ENCODE peak calls at places on chromosomes 11 and 22, in nine cellular contexts. D is activated naive CD8-positive, alpha-beta T cell treated with anti-CD3 and anti-CD28 coated beads, Interleukin-2, amount 50 U/mL, for 24 hours; P is DMS153; K is left colon; N is activated CD4-positive, alpha-beta T cell treated with anti-CD3 and anti-CD28 coated beads, Interleukin-2, amount 10 ng/mL, durations not matched to agents 24 days and 14 days; Y is GM18507; J is mucosa of gallbladder; X is left lobe of liver; H is GM23248. F is an unnamed sample.

GRCh38 chr11:64874308-64874707 is 4.1 kb downstream of the EHD1 start:
- DNase-seq in Y (no peak), P (no peak), X (no peak), J (no peak), H (no peak), D (peak; percentile 30), N (no peak), K (no peak), F (no peak)

GRCh38 chr11:395866-396265 is 1.9 kb downstream of the PKP3 start:
- DNase-seq in N (no peak), P (no peak), H (peak; percentile 41), Y (no peak), D (no peak), K (no peak), J (no peak), X (no peak), F (no peak)

GRCh38 chr22:20302438-20303228 is 17.2 kb downstream of the DGCR6L start:
- DNase-seq in H (no peak), D (no peak), X (no peak), N (no peak), P (no peak), K (no peak), Y (no peak), J (no peak), F (no peak)

GRCh38 chr11:6611092-6612007 is 666 bp downstream of the TAF10 start:
- DNase-seq in X (no peak), H (peak; percentile 58), K (peak; percentile 63), Y (no peak), J (no peak), P (no peak), N (no peak), D (peak; percentile 36), F (no peak)

GRCh38 chr11:17734986-17735822 is 623 bp downstream of the KCNC1 start:
- DNase-seq in H (peak; percentile 89), D (peak; percentile 52), K (peak; percentile 67), P (no peak), X (peak; percentile 63), N (peak; percentile 84), Y (no peak), J (peak; percentile 67), F (no peak)

GRCh38 chr11:119258983-119259382 is 52.8 kb downstream of the CBL start:
- DNase-seq in X (no peak), N (no peak), H (no peak), D (no peak), Y (no peak), J (no peak), P (no peak), K (no peak), F (no peak)

GRCh38 chr22:45127866-45128265 is 35.9 kb upstream of the NUP50 start:
- DNase-seq in Y (no peak), J (no peak), K (no peak), D (no peak), P (no peak), X (no peak), H (peak; percentile 80), N (no peak), F (no peak)

GRCh38 chr11:11409916-11410315 is 56.9 kb upstream of the CSNK2A3 start:
- DNase-seq in N (no peak), P (no peak), J (no peak), K (no peak), H (no peak), X (no peak), Y (no peak), D (no peak), F (no peak)

GRCh38 chr11:59207988-59208432 is 4.7 kb downstream of the MPEG1 start:
- DNase-seq in Y (no peak), D (peak; percentile 44), N (peak; percentile 73), H (peak; percentile 77), P (peak; percentile 19), J (no peak), X (no peak), K (no peak), F (peak; percentile 33)

GRCh38 chr11:122803306-122803705 is 35.0 kb upstream of the CRTAM start:
- DNase-seq in X (no peak), N (no peak), J (no peak), P (no peak), Y (no peak), D (no peak), K (no peak), H (peak; percentile 92), F (no peak)

GRCh38 chr11:64745523-64746328 is 1.8 kb upstream of the RASGRP2 start:
- DNase-seq in X (peak; percentile 79), J (peak; percentile 78), P (no peak), H (peak; percentile 59), K (peak; percentile 78), D (peak; percentile 71), N (peak; percentile 95), Y (peak; percentile 58), F (no peak)

GRCh38 chr11:17538731-17539130 is 5.5 kb downstream of the USH1C start:
- DNase-seq in N (no peak), H (no peak), P (no peak), X (no peak), D (no peak), Y (no peak), K (no peak), J (no peak), F (no peak)

GRCh38 chr22:44667829-44668189 is 34.2 kb upstream of the PRR5 start:
- DNase-seq in P (no peak), X (no peak), J (no peak), D (peak; percentile 59), N (peak; percentile 94), K (peak; percentile 38), H (peak; percentile 49), Y (no peak), F (no peak)

GRCh38 chr11:121696947-121697346 is 244.2 kb upstream of the SORL1-AS1 start:
- DNase-seq in X (no peak), D (no peak), K (no peak), H (no peak), P (no peak), Y (no peak), N (no peak), J (no peak), F (no peak)

GRCh38 chr11:120660024-120660565 is 148.5 kb downstream of the GRIK4 start:
- DNase-seq in Y (peak; percentile 37), K (peak; percentile 35), X (no peak), P (no peak), N (peak; percentile 67), H (peak; percentile 62), D (peak; percentile 15), J (no peak), F (no peak)

GRCh38 chr11:20158597-20159257 is 1.5 kb downstream of the DBX1 start:
- DNase-seq in D (no peak), Y (no peak), X (peak; percentile 54), P (no peak), H (peak; percentile 77), K (peak; percentile 49), J (peak; percentile 72), N (peak; percentile 66), F (no peak)

GRCh38 chr11:130775306-130776043 is 140.8 kb downstream of the SNX19 start:
- DNase-seq in D (no peak), J (no peak), X (no peak), H (peak; percentile 85), P (no peak), N (no peak), K (no peak), Y (no peak), F (no peak)

GRCh38 chr11:1193326-1194230 is 29.3 kb upstream of the MUC5B start:
- DNase-seq in J (no peak), P (peak; percentile 42), X (peak; percentile 41), K (no peak), H (no peak), N (no peak), Y (no peak), D (no peak), F (no peak)

GRCh38 chr11:62124186-62125113 is 639 bp downstream of the INCENP start:
- DNase-seq in Y (peak; percentile 30), D (peak; percentile 56), H (peak; percentile 77), X (no peak), J (no peak), N (peak; percentile 83), K (peak; percentile 59), P (no peak), F (no peak)

GRCh38 chr11:61425367-61426131 is 4.2 kb downstream of the CPSF7 start:
- DNase-seq in N (no peak), X (no peak), J (no peak), K (no peak), Y (no peak), D (no peak), H (no peak), P (no peak), F (no peak)

GRCh38 chr11:2361565-2361964 is 15.5 kb upstream of the CD81 start:
- DNase-seq in Y (no peak), N (no peak), X (no peak), D (no peak), K (no peak), J (no peak), P (no peak), H (no peak), F (no peak)

GRCh38 chr11:221539-221938 is 14.0 kb downstream of the RIC8A start:
- DNase-seq in H (no peak), Y (no peak), J (no peak), D (no peak), P (no peak), N (no peak), X (no peak), K (no peak), F (no peak)

GRCh38 chr11:120031612-120032600 is 106.0 kb downstream of the TRIM29 start:
- DNase-seq in H (no peak), J (no peak), Y (no peak), K (no peak), N (no peak), X (no peak), P (no peak), D (no peak), F (no peak)

GRCh38 chr11:47784785-47785381 is 17.7 kb upstream of the FNBP4 start:
- DNase-seq in J (no peak), D (no peak), Y (no peak), P (no peak), K (no peak), N (no peak), H (no peak), X (no peak), F (no peak)

GRCh38 chr11:111633756-111634362 is 31.6 kb downstream of the SIK2 start:
- DNase-seq in P (no peak), Y (no peak), H (peak; percentile 49), N (no peak), D (no peak), K (no peak), J (no peak), X (no peak), F (no peak)

GRCh38 chr22:19275513-19275912 is 16.0 kb downstream of the CLTCL1 start:
- DNase-seq in K (no peak), P (no peak), J (no peak), H (no peak), N (no peak), D (no peak), X (no peak), Y (no peak), F (no peak)

GRCh38 chr11:64571410-64572091 is 19.5 kb upstream of the SLC22A12 start:
- DNase-seq in H (peak; percentile 58), P (no peak), J (no peak), Y (no peak), N (no peak), D (no peak), X (no peak), K (peak; percentile 51), F (no peak)

F was measured in Panc1.